ENCODE peak calls at places on chromosomes 5 and 9, in nine cellular contexts. P is Right ventricle myocardium inferior; Z is lower lobe of right lung; O is stimulated activated CD4-positive, alpha-beta T cell treated with anti-CD3 and anti-CD28 coated beads, Interleukin-2, amount 100 ng/mL, for 48 hours; R is H4; E is stimulated activated CD8-positive, alpha-beta memory T cell treated with anti-CD3 and anti-CD28 coated beads, Interleukin-12 subunit alpha, Interleukin-12 subunit beta, amount 100 ng/mL, for 1 hour; M is CD4-positive, alpha-beta memory T cell; A is activated naive CD4-positive, alpha-beta T cell; H is psoas muscle. G is an unnamed sample.
A peak's percentile ranks its signal among the peaks of the same experiment; 100 is the strongest.

GRCh38 chr5:59178482-59178881 is 595.6 kb downstream of the RAB3C start:
- DNase-seq in P (no peak), Z (no peak), O (no peak), R (no peak), E (no peak), M (no peak), A (no peak), H (no peak), G (no peak)

GRCh38 chr9:17942498-17942897 is 363.6 kb downstream of the SH3GL2 start:
- DNase-seq in P (no peak), Z (no peak), O (no peak), R (no peak), E (no peak), M (no peak), A (no peak), H (no peak), G (no peak)

GRCh38 chr9:5230554-5230953 is 665 bp upstream of the INSL4 start:
- DNase-seq in P (no peak), Z (no peak), O (no peak), R (no peak), E (no peak), M (no peak), A (no peak), H (no peak), G (peak; percentile 6)

GRCh38 chr5:135131801-135132675 is 98.0 kb upstream of the PITX1 start:
- DNase-seq in P (no peak), Z (no peak), O (no peak), R (peak; percentile 93), E (no peak), M (no peak), A (no peak), H (no peak), G (no peak)

GRCh38 chr5:56693220-56693579 is 122.1 kb upstream of the MAP3K1 start:
- DNase-seq in P (no peak), Z (no peak), O (peak; percentile 24), R (no peak), E (no peak), M (peak; percentile 56), A (no peak), H (no peak), G (no peak)

GRCh38 chr9:114204265-114204664 is 48.9 kb downstream of the COL27A1 start:
- DNase-seq in P (no peak), Z (no peak), O (no peak), R (no peak), E (no peak), M (no peak), A (no peak), H (no peak), G (no peak)

GRCh38 chr9:131870156-131870555 is 130.3 kb upstream of the RAPGEF1 start:
- DNase-seq in P (no peak), Z (no peak), O (no peak), R (no peak), E (no peak), M (no peak), A (no peak), H (no peak), G (no peak)

GRCh38 chr9:137461663-137462395 is 2.7 kb upstream of the NSMF start:
- DNase-seq in P (peak; percentile 83), Z (peak; percentile 78), O (peak; percentile 73), R (no peak), E (peak; percentile 60), M (peak; percentile 85), A (peak; percentile 72), H (peak; percentile 51), G (no peak)

GRCh38 chr9:87271696-87272477 is 225.8 kb upstream of the DAPK1 start:
- DNase-seq in P (no peak), Z (no peak), O (no peak), R (no peak), E (no peak), M (no peak), A (no peak), H (no peak), G (no peak)

GRCh38 chr5:1831257-1831656 is 30.1 kb downstream of the NDUFS6 start:
- DNase-seq in P (no peak), Z (no peak), O (no peak), R (no peak), E (no peak), M (no peak), A (no peak), H (no peak), G (no peak)

GRCh38 chr5:122180863-122181519 is 51.6 kb downstream of the ZNF474 start:
- DNase-seq in P (no peak), Z (no peak), O (no peak), R (peak; percentile 29), E (no peak), M (no peak), A (no peak), H (no peak), G (no peak)

GRCh38 chr9:93187047-93187446 is 3.1 kb downstream of the WNK2 start:
- DNase-seq in P (no peak), Z (no peak), O (no peak), R (no peak), E (no peak), M (no peak), A (no peak), H (no peak), G (no peak)

GRCh38 chr9:134442087-134442470 is 115.8 kb downstream of the RXRA start:
- DNase-seq in P (no peak), Z (no peak), O (no peak), R (no peak), E (no peak), M (no peak), A (no peak), H (no peak), G (no peak)

GRCh38 chr5:33891731-33892418 is at the start of gene ADAMTS12:
- DNase-seq in P (peak; percentile 81), Z (no peak), O (no peak), R (peak; percentile 27), E (no peak), M (peak; percentile 30), A (no peak), H (peak; percentile 50), G (no peak)

GRCh38 chr9:112380771-112381181 is 868 bp downstream of the HSDL2 start:
- DNase-seq in P (no peak), Z (no peak), O (no peak), R (peak; percentile 16), E (no peak), M (no peak), A (no peak), H (no peak), G (peak; percentile 43)